ENCODE peak calls at places on chromosomes 13 and 19, in six cellular contexts. One of them, this sample, is unnamed.
A peak's percentile ranks its signal among the peaks of the same experiment; 100 is the strongest.

GRCh38 chr19:42409477-42409876 is 17.7 kb downstream of the LIPE start:
- DNase-seq in skeletal muscle cell: no peak
- DNase-seq in tibial artery: no peak
- DNase-seq in foreskin fibroblast: no peak
- DNase-seq in AG04450: no peak
- DNase-seq in lower leg skin: no peak
- DNase-seq in this sample: no peak

GRCh38 chr19:58409010-58409790 is 751 bp downstream of the ZNF584 start:
- DNase-seq in foreskin fibroblast: no peak
- DNase-seq in lower leg skin: no peak
- DNase-seq in tibial artery: peak; percentile 62
- DNase-seq in skeletal muscle cell: no peak
- DNase-seq in AG04450: no peak
- DNase-seq in this sample: no peak

GRCh38 chr13:41639955-41640780 is 182.8 kb downstream of the RGCC start:
- DNase-seq in tibial artery: no peak
- DNase-seq in skeletal muscle cell: peak; percentile 89
- DNase-seq in foreskin fibroblast: no peak
- DNase-seq in AG04450: no peak
- DNase-seq in lower leg skin: no peak
- DNase-seq in this sample: no peak

GRCh38 chr13:37869756-37870488 is at the start of gene TRPC4:
- DNase-seq in lower leg skin: no peak
- DNase-seq in AG04450: no peak
- DNase-seq in skeletal muscle cell: no peak
- DNase-seq in tibial artery: peak; percentile 81
- DNase-seq in foreskin fibroblast: peak; percentile 40
- DNase-seq in this sample: no peak

GRCh38 chr13:47723898-47724297 is 277.2 kb downstream of the SUCLA2 start:
- DNase-seq in AG04450: no peak
- DNase-seq in lower leg skin: no peak
- DNase-seq in skeletal muscle cell: no peak
- DNase-seq in tibial artery: no peak
- DNase-seq in foreskin fibroblast: no peak
- DNase-seq in this sample: no peak

GRCh38 chr13:96771501-96772367 is 222.5 kb downstream of the OXGR1 start:
- DNase-seq in lower leg skin: no peak
- DNase-seq in AG04450: no peak
- DNase-seq in skeletal muscle cell: no peak
- DNase-seq in foreskin fibroblast: no peak
- DNase-seq in tibial artery: no peak
- DNase-seq in this sample: no peak

GRCh38 chr19:4508698-4509097 is 9.6 kb downstream of the PLIN4 start:
- DNase-seq in foreskin fibroblast: no peak
- DNase-seq in tibial artery: no peak
- DNase-seq in skeletal muscle cell: no peak
- DNase-seq in AG04450: no peak
- DNase-seq in lower leg skin: no peak
- DNase-seq in this sample: no peak

GRCh38 chr19:45645068-45645630 is 6.0 kb upstream of the EML2 start:
- DNase-seq in skeletal muscle cell: no peak
- DNase-seq in AG04450: no peak
- DNase-seq in tibial artery: no peak
- DNase-seq in lower leg skin: no peak
- DNase-seq in foreskin fibroblast: no peak
- DNase-seq in this sample: no peak

GRCh38 chr13:31947506-31947905 is 84.1 kb upstream of the FRY start:
- DNase-seq in foreskin fibroblast: no peak
- DNase-seq in skeletal muscle cell: no peak
- DNase-seq in AG04450: no peak
- DNase-seq in lower leg skin: no peak
- DNase-seq in tibial artery: no peak
- DNase-seq in this sample: no peak

GRCh38 chr19:29855771-29856510 is 44.1 kb downstream of the CCNE1 start:
- DNase-seq in foreskin fibroblast: no peak
- DNase-seq in AG04450: no peak
- DNase-seq in lower leg skin: no peak
- DNase-seq in skeletal muscle cell: no peak
- DNase-seq in tibial artery: no peak
- DNase-seq in this sample: no peak

GRCh38 chr13:93235258-93236015 is 8.8 kb downstream of the GPC6 start:
- DNase-seq in foreskin fibroblast: peak; percentile 36
- DNase-seq in AG04450: no peak
- DNase-seq in lower leg skin: peak; percentile 33
- DNase-seq in tibial artery: peak; percentile 66
- DNase-seq in skeletal muscle cell: no peak
- DNase-seq in this sample: no peak

GRCh38 chr19:14237011-14237941 is 31.3 kb upstream of the ADGRL1 start:
- DNase-seq in AG04450: no peak
- DNase-seq in skeletal muscle cell: no peak
- DNase-seq in lower leg skin: no peak
- DNase-seq in foreskin fibroblast: no peak
- DNase-seq in tibial artery: no peak
- DNase-seq in this sample: no peak

GRCh38 chr19:38538793-38539528 is 78.8 kb downstream of the MAP4K1 start:
- DNase-seq in tibial artery: no peak
- DNase-seq in lower leg skin: no peak
- DNase-seq in foreskin fibroblast: no peak
- DNase-seq in AG04450: no peak
- DNase-seq in skeletal muscle cell: no peak
- DNase-seq in this sample: no peak

GRCh38 chr13:67230774-67231480 is 791 bp upstream of the PCDH9 start:
- DNase-seq in lower leg skin: peak; percentile 20
- DNase-seq in tibial artery: peak; percentile 70
- DNase-seq in skeletal muscle cell: peak; percentile 41
- DNase-seq in foreskin fibroblast: peak; percentile 51
- DNase-seq in AG04450: peak; percentile 23
- DNase-seq in this sample: peak; percentile 2

GRCh38 chr19:55431183-55431582 is 11.9 kb downstream of the SHISA7 start:
- DNase-seq in AG04450: no peak
- DNase-seq in foreskin fibroblast: no peak
- DNase-seq in lower leg skin: no peak
- DNase-seq in tibial artery: no peak
- DNase-seq in skeletal muscle cell: no peak
- DNase-seq in this sample: no peak

GRCh38 chr19:4365791-4366665 is 22.7 kb downstream of the MPND start:
- DNase-seq in lower leg skin: no peak
- DNase-seq in foreskin fibroblast: no peak
- DNase-seq in AG04450: no peak
- DNase-seq in tibial artery: peak; percentile 61
- DNase-seq in skeletal muscle cell: no peak
- DNase-seq in this sample: no peak

GRCh38 chr19:13692096-13692495 is 72.2 kb upstream of the MRI1 start:
- DNase-seq in tibial artery: no peak
- DNase-seq in lower leg skin: no peak
- DNase-seq in AG04450: peak; percentile 8
- DNase-seq in skeletal muscle cell: no peak
- DNase-seq in foreskin fibroblast: peak; percentile 63
- DNase-seq in this sample: no peak

GRCh38 chr19:33580026-33580644 is 41.6 kb upstream of the CHST8 start:
- DNase-seq in skeletal muscle cell: no peak
- DNase-seq in lower leg skin: no peak
- DNase-seq in AG04450: no peak
- DNase-seq in foreskin fibroblast: no peak
- DNase-seq in tibial artery: no peak
- DNase-seq in this sample: no peak

GRCh38 chr13:20340759-20341161 is 108.6 kb upstream of the GJB6 start:
- DNase-seq in lower leg skin: peak; percentile 56
- DNase-seq in AG04450: no peak
- DNase-seq in skeletal muscle cell: no peak
- DNase-seq in foreskin fibroblast: no peak
- DNase-seq in tibial artery: no peak
- DNase-seq in this sample: no peak

GRCh38 chr19:33394723-33395560 is 21.4 kb downstream of the CEBPG start:
- DNase-seq in skeletal muscle cell: no peak
- DNase-seq in tibial artery: peak; percentile 62
- DNase-seq in foreskin fibroblast: no peak
- DNase-seq in lower leg skin: no peak
- DNase-seq in AG04450: no peak
- DNase-seq in this sample: no peak

GRCh38 chr19:31356587-31357314 is 7.5 kb upstream of the TSHZ3 start:
- DNase-seq in lower leg skin: no peak
- DNase-seq in AG04450: no peak
- DNase-seq in skeletal muscle cell: no peak
- DNase-seq in tibial artery: no peak
- DNase-seq in foreskin fibroblast: no peak
- DNase-seq in this sample: no peak

GRCh38 chr19:17348700-17349099 is 11.3 kb downstream of the GTPBP3 start:
- DNase-seq in AG04450: no peak
- DNase-seq in tibial artery: peak; percentile 82
- DNase-seq in foreskin fibroblast: peak; percentile 54
- DNase-seq in lower leg skin: no peak
- DNase-seq in skeletal muscle cell: no peak
- DNase-seq in this sample: no peak

GRCh38 chr19:50313812-50314536 is 15.2 kb downstream of the KCNC3 start:
- DNase-seq in AG04450: no peak
- DNase-seq in skeletal muscle cell: no peak
- DNase-seq in lower leg skin: no peak
- DNase-seq in tibial artery: no peak
- DNase-seq in foreskin fibroblast: no peak
- DNase-seq in this sample: no peak

GRCh38 chr19:33071887-33072286 is 7.2 kb upstream of the RHPN2 start:
- DNase-seq in skeletal muscle cell: no peak
- DNase-seq in tibial artery: no peak
- DNase-seq in AG04450: no peak
- DNase-seq in foreskin fibroblast: no peak
- DNase-seq in lower leg skin: no peak
- DNase-seq in this sample: no peak

GRCh38 chr13:20159646-20160345 is 1.1 kb downstream of the GJA3 start:
- DNase-seq in AG04450: no peak
- DNase-seq in lower leg skin: no peak
- DNase-seq in foreskin fibroblast: peak; percentile 15
- DNase-seq in tibial artery: no peak
- DNase-seq in skeletal muscle cell: no peak
- DNase-seq in this sample: no peak

GRCh38 chr19:18716857-18717256 is 33.4 kb downstream of the CRTC1 start:
- DNase-seq in AG04450: no peak
- DNase-seq in tibial artery: no peak
- DNase-seq in foreskin fibroblast: no peak
- DNase-seq in skeletal muscle cell: no peak
- DNase-seq in lower leg skin: no peak
- DNase-seq in this sample: no peak

GRCh38 chr19:15265849-15266248 is 33.6 kb upstream of the EPHX3 start:
- DNase-seq in foreskin fibroblast: peak; percentile 97
- DNase-seq in tibial artery: peak; percentile 98
- DNase-seq in AG04450: peak; percentile 96
- DNase-seq in skeletal muscle cell: peak; percentile 96
- DNase-seq in lower leg skin: peak; percentile 44
- DNase-seq in this sample: peak; percentile 47

GRCh38 chr19:35977446-35978222 is 17.4 kb upstream of the SDHAF1 start:
- DNase-seq in tibial artery: no peak
- DNase-seq in lower leg skin: no peak
- DNase-seq in foreskin fibroblast: no peak
- DNase-seq in skeletal muscle cell: no peak
- DNase-seq in AG04450: no peak
- DNase-seq in this sample: no peak

GRCh38 chr19:48616491-48617056 is 1.7 kb upstream of the FAM83E start:
- DNase-seq in AG04450: no peak
- DNase-seq in skeletal muscle cell: no peak
- DNase-seq in foreskin fibroblast: no peak
- DNase-seq in lower leg skin: no peak
- DNase-seq in tibial artery: no peak
- DNase-seq in this sample: no peak

GRCh38 chr19:2228157-2229030 is 7.7 kb downstream of the PLEKHJ1 start:
- DNase-seq in lower leg skin: no peak
- DNase-seq in foreskin fibroblast: no peak
- DNase-seq in tibial artery: no peak
- DNase-seq in skeletal muscle cell: no peak
- DNase-seq in AG04450: no peak
- DNase-seq in this sample: no peak
- H3K4me3 ChIP-seq in lower leg skin: no peak overlapping the region
- H3K4me3 ChIP-seq in foreskin fibroblast: no peak overlapping the region
- H3K4me3 ChIP-seq in tibial artery: no peak overlapping the region
- H3K4me3 ChIP-seq in skeletal muscle cell: no peak overlapping the region
- H3K4me3 ChIP-seq in AG04450: no peak overlapping the region
- H3K4me3 ChIP-seq in this sample: no peak overlapping the region

GRCh38 chr13:101951114-101951513 is 450.7 kb downstream of the FGF14 start:
- DNase-seq in lower leg skin: no peak
- DNase-seq in skeletal muscle cell: no peak
- DNase-seq in AG04450: no peak
- DNase-seq in foreskin fibroblast: no peak
- DNase-seq in tibial artery: no peak
- DNase-seq in this sample: no peak

GRCh38 chr13:101959016-101959415 is 442.8 kb downstream of the FGF14 start:
- DNase-seq in tibial artery: no peak
- DNase-seq in AG04450: no peak
- DNase-seq in skeletal muscle cell: no peak
- DNase-seq in foreskin fibroblast: no peak
- DNase-seq in lower leg skin: no peak
- DNase-seq in this sample: no peak

GRCh38 chr13:101955764-101956163 is 446.1 kb downstream of the FGF14 start:
- DNase-seq in tibial artery: no peak
- DNase-seq in lower leg skin: no peak
- DNase-seq in skeletal muscle cell: no peak
- DNase-seq in AG04450: no peak
- DNase-seq in foreskin fibroblast: no peak
- DNase-seq in this sample: no peak
- H3K4me3 ChIP-seq in tibial artery: no peak overlapping the region
- H3K4me3 ChIP-seq in lower leg skin: no peak overlapping the region
- H3K4me3 ChIP-seq in skeletal muscle cell: no peak overlapping the region
- H3K4me3 ChIP-seq in AG04450: no peak overlapping the region
- H3K4me3 ChIP-seq in foreskin fibroblast: no peak overlapping the region
- H3K4me3 ChIP-seq in this sample: no peak overlapping the region

GRCh38 chr19:44496711-44497110 is 3.6 kb downstream of the ZNF180 start:
- DNase-seq in lower leg skin: no peak
- DNase-seq in skeletal muscle cell: no peak
- DNase-seq in foreskin fibroblast: no peak
- DNase-seq in AG04450: no peak
- DNase-seq in tibial artery: no peak
- DNase-seq in this sample: no peak
- H3K4me3 ChIP-seq in lower leg skin: no peak overlapping the region
- H3K4me3 ChIP-seq in skeletal muscle cell: no peak overlapping the region
- H3K4me3 ChIP-seq in foreskin fibroblast: no peak overlapping the region
- H3K4me3 ChIP-seq in AG04450: no peak overlapping the region
- H3K4me3 ChIP-seq in tibial artery: no peak overlapping the region
- H3K4me3 ChIP-seq in this sample: no peak overlapping the region

DNA sequence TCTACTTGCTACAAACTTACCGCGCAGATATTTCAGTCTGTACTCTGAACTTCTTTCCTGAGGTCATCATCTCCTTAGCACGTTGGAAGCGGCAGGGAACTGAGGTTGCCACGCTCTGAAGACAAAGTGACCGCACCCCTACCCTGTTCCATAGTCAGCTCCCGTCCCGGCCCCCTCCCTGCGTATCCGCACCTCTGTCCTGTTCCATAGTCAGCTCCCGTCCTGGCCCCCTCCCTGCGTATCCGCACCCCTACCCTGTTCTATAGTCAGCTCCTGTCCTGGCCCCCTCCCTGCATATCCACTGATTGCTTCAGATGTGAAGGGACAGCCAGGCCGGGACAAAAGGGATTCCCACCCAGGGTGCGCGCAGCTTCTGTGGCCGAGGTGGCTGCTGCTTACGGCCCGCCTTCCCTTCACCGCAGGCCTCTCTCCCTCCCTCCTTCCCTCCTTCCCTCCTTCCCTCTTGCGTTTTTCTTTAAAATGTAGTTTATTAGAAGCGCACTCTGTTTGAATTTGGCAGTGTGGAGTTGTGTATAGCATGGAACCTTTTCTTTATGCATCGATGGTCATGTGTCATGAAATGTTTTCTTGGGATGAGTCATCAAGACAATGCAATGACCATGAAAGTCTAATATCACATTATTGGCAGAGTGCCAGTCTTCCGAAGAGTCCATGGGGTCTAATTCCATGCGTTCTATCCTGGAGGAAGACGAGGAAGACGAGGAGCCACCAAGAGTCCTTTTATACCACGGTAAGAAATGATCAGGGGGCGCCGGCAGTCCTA is 21.9 kb upstream of the NDUFS7 start:
- DNase-seq in AG04450: no peak
- DNase-seq in lower leg skin: no peak
- DNase-seq in foreskin fibroblast: peak; percentile 50
- DNase-seq in skeletal muscle cell: peak; percentile 52
- DNase-seq in tibial artery: no peak
- DNase-seq in this sample: no peak
- H3K4me3 ChIP-seq in AG04450: peak overlapping the region; percentile 46
- H3K4me3 ChIP-seq in lower leg skin: no peak overlapping the region
- H3K4me3 ChIP-seq in foreskin fibroblast: peak overlapping the region; percentile 48
- H3K4me3 ChIP-seq in skeletal muscle cell: peak overlapping the region; percentile 38
- H3K4me3 ChIP-seq in tibial artery: peak overlapping the region; percentile 49
- H3K4me3 ChIP-seq in this sample: peak overlapping the region; percentile 45